ENCODE peak calls at places on chromosomes 3 and 15, in nine cellular contexts. V is thoracic aorta; T is MCF 10A; F is endodermal cell; Y is CD4-positive, alpha-beta T cell; N is uterus; Q is B cell; H is esophagus squamous epithelium; B is WERI-Rb-1. C is an unnamed sample.

GRCh38 chr3:127035672-127036071 is 52.8 kb downstream of the PLXNA1 start:
- DNase-seq in Y (no peak), T (peak; percentile 96), F (no peak), Q (no peak), B (no peak), V (peak; percentile 36), N (peak; percentile 43), H (no peak), C (peak; percentile 55)

GRCh38 chr15:45099549-45100165 is 14.3 kb downstream of the DUOX2 start:
- DNase-seq in B (no peak), V (no peak), N (no peak), T (no peak), Y (no peak), Q (no peak), F (no peak), H (no peak), C (no peak)

GRCh38 chr15:60758961-60759729 is 280.2 kb upstream of the ICE2 start:
- DNase-seq in B (no peak), Q (no peak), T (peak; percentile 47), Y (no peak), V (no peak), F (no peak), N (no peak), H (no peak), C (no peak)

GRCh38 chr3:185280572-185281365 is 26.9 kb upstream of the EHHADH start:
- DNase-seq in Y (no peak), T (peak; percentile 72), F (no peak), H (no peak), V (no peak), Q (no peak), N (no peak), B (no peak), C (no peak)

GRCh38 chr3:38009807-38010591 is 19.4 kb downstream of the VILL start:
- DNase-seq in F (no peak), T (no peak), B (no peak), N (no peak), V (no peak), H (no peak), Q (no peak), Y (no peak), C (no peak)

GRCh38 chr15:25268166-25268565 is 170.7 kb downstream of the UBE3A start:
- DNase-seq in B (no peak), F (peak; percentile 49), V (no peak), Y (no peak), T (no peak), Q (no peak), N (no peak), H (no peak), C (no peak)

GRCh38 chr15:80514071-80514780 is 110.0 kb downstream of the ARNT2 start:
- DNase-seq in Q (no peak), N (no peak), Y (no peak), F (no peak), V (no peak), H (no peak), T (peak; percentile 21), B (no peak), C (no peak)

GRCh38 chr15:33343275-33343674 is 32.5 kb downstream of the RYR3 start:
- DNase-seq in F (no peak), T (no peak), B (no peak), H (no peak), Y (no peak), Q (no peak), N (no peak), V (no peak), C (no peak)

GRCh38 chr3:133452603-133453313 is 52.9 kb downstream of the BFSP2 start:
- DNase-seq in B (no peak), V (no peak), H (no peak), F (no peak), N (no peak), Y (no peak), Q (no peak), T (no peak), C (no peak)

GRCh38 chr3:44954289-44954688 is 21.7 kb downstream of the ZDHHC3 start:
- DNase-seq in F (no peak), Y (no peak), H (no peak), Q (no peak), T (no peak), V (no peak), N (no peak), B (no peak), C (no peak)

GRCh38 chr3:66383023-66383422 is 117.8 kb downstream of the LRIG1 start:
- DNase-seq in T (no peak), B (no peak), N (no peak), V (no peak), F (peak; percentile 31), H (no peak), Q (no peak), Y (no peak), C (no peak)

GRCh38 chr3:41274944-41275668 is 75.8 kb downstream of the CTNNB1 start:
- DNase-seq in T (peak; percentile 21), F (no peak), B (no peak), V (no peak), Y (no peak), N (no peak), H (no peak), Q (no peak), C (no peak)

GRCh38 chr3:64574194-64574593 is 113.6 kb downstream of the ADAMTS9 start:
- DNase-seq in B (no peak), V (no peak), N (no peak), T (no peak), H (no peak), Y (no peak), Q (no peak), F (no peak), C (no peak)

GRCh38 chr3:72601049-72601448 is 247.2 kb downstream of the SHQ1 start:
- DNase-seq in B (peak; percentile 95), N (no peak), H (no peak), F (no peak), T (no peak), V (no peak), Y (no peak), Q (no peak), C (no peak)

GRCh38 chr3:2212211-2212610 is 113.5 kb downstream of the CNTN4 start:
- DNase-seq in H (no peak), F (no peak), Y (no peak), B (no peak), T (no peak), Q (no peak), N (no peak), V (no peak), C (no peak)

GRCh38 chr15:77865701-77866100 is 211.8 kb downstream of the TBC1D2B start:
- DNase-seq in V (no peak), T (no peak), Q (no peak), Y (no peak), F (peak; percentile 27), H (no peak), N (no peak), B (no peak), C (no peak)

GRCh38 chr3:72659609-72660008 is 188.6 kb downstream of the SHQ1 start:
- DNase-seq in F (no peak), V (no peak), N (no peak), Q (no peak), H (no peak), T (no peak), B (no peak), Y (no peak), C (no peak)

GRCh38 chr3:4060608-4061007 is 242.6 kb upstream of the SETMAR start:
- DNase-seq in Y (no peak), Q (no peak), B (no peak), T (no peak), V (no peak), N (no peak), H (no peak), F (no peak), C (no peak)
- TF ChIP-seq CTCF in Y (no peak), Q (no peak), B (no peak), T (no peak), V (no peak), N (no peak), H (no peak), F (no peak), C (no peak)

GRCh38 chr3:56556908-56557814 is at the start of gene CCDC66:
- DNase-seq in F (peak; percentile 97), H (peak; percentile 71), T (peak; percentile 92), B (peak; percentile 96), N (peak; percentile 94), V (peak; percentile 84), Q (peak; percentile 94), Y (peak; percentile 93), C (peak; percentile 85)
- TF ChIP-seq CTCF in F (peak; percentile 85), H (peak; percentile 66), T (peak; percentile 64), B (peak; percentile 66), N (peak; percentile 59), V (peak; percentile 60), Q (peak; percentile 81), Y (peak; percentile 67), C (no peak)

GRCh38 chr3:195100903-195101591 is 169.9 kb downstream of the XXYLT1 start:
- DNase-seq in B (no peak), Q (no peak), V (no peak), H (no peak), Y (no peak), F (no peak), T (peak; percentile 77), N (no peak), C (no peak)
- TF ChIP-seq CTCF in B (no peak), Q (no peak), V (no peak), H (no peak), Y (no peak), F (no peak), T (no peak), N (no peak), C (no peak)

GRCh38 chr15:72117448-72117697 is 577 bp downstream of the MYO9A start:
- DNase-seq in H (peak; percentile 38), T (peak; percentile 73), F (peak; percentile 92), Q (peak; percentile 70), B (peak; percentile 66), Y (peak; percentile 52), V (peak; percentile 30), N (peak; percentile 75), C (peak; percentile 47)

GRCh38 chr15:72118400-72118978 is at the start of gene SENP8:
- DNase-seq in Y (no peak), Q (no peak), T (no peak), B (no peak), V (no peak), F (no peak), H (peak; percentile 76), N (no peak), C (peak; percentile 65)

GRCh38 chr15:72116680-72117447 is 1.1 kb downstream of the MYO9A start:
- DNase-seq in N (peak; percentile 46), Q (peak; percentile 41), T (peak; percentile 34), H (no peak), V (peak; percentile 9), B (peak; percentile 21), Y (peak; percentile 22), F (no peak), C (no peak)

GRCh38 chr15:72113347-72114031 is 4.5 kb downstream of the MYO9A start:
- DNase-seq in F (no peak), B (no peak), Q (no peak), T (no peak), Y (no peak), H (no peak), V (no peak), N (no peak), C (no peak)

DNA sequence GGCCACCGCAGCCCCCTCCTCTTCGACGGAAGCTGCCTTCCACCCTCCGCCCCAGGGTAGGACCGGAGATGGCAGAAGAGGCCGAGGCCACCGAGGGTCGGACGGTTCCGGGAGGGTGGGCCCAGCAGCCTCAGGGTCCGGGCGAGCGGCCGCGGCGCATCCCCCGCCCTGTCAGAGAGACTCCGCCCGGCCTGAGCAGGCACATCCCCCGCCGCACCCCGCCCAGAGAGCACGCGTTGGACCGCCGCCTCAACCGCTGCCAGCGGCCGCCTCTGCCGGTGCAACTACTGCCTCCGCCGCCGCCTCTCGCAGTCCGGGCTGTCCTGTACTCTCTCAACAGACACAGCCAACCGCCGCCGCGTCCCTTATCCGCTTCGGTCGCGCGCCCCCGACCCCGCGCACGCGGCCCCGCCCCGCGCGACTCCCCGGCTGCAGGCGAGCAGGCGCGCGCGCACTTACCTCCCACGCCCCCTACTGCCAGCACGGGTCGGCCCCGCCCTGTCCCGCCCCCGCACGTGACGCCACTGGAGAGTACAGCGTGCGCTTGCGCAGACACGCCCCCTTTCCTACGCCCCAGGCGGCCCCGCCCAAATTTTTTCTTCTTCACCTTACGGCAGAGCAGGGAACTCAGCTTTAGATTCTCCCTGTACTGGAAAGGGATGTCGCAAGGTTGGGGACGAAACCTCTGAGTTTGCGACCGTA is at the start of gene MYO9A:
- DNase-seq in B (peak; percentile 98), Q (peak; percentile 99), H (peak; percentile 90), N (peak; percentile 98), T (peak; percentile 98), Y (peak; percentile 97), V (peak; percentile 85), F (peak; percentile 99), C (peak; percentile 97)
- TF ChIP-seq CTCF in B (no peak), Q (no peak), H (no peak), N (peak; percentile 14), T (no peak), Y (no peak), V (no peak), F (peak; percentile 35), C (no peak)